ENCODE peak calls at places on chromosome 11, in ten cellular contexts. M, T, A, V, P, E, G, L, U and F are unnamed samples.

GRCh38 chr11:57622263-57622662 is 24.8 kb downstream of the SERPING1 start:
- DNase-seq in M (no peak), P (no peak), U (no peak), T (no peak), E (no peak), G (no peak), L (no peak), V (no peak), A (no peak), F (no peak)

GRCh38 chr11:20368441-20368840 is 4.9 kb downstream of the HTATIP2 start:
- DNase-seq in T (no peak), E (no peak), A (no peak), V (no peak), M (no peak), P (no peak), L (no peak), U (no peak), G (no peak), F (no peak)

GRCh38 chr11:114133548-114134329 is 74.2 kb downstream of the ZBTB16 start:
- DNase-seq in L (no peak), U (peak; percentile 79), V (no peak), A (peak; percentile 56), G (peak; percentile 69), E (no peak), P (no peak), M (no peak), T (no peak), F (no peak)

GRCh38 chr11:95365346-95365745 is 134.3 kb upstream of the SESN3 start:
- DNase-seq in A (no peak), M (no peak), U (no peak), P (no peak), E (no peak), L (no peak), T (no peak), V (no peak), G (no peak), F (no peak)

GRCh38 chr11:15558513-15559181 is 443.9 kb downstream of the INSC start:
- DNase-seq in L (peak; percentile 26), P (no peak), E (no peak), V (no peak), T (no peak), G (no peak), U (no peak), A (no peak), M (no peak), F (no peak)

GRCh38 chr11:122979103-122979814 is 2.4 kb downstream of the BSX start:
- DNase-seq in T (no peak), G (no peak), U (no peak), P (no peak), V (peak; percentile 15), M (no peak), L (peak; percentile 47), E (no peak), A (no peak), F (peak; percentile 47)

GRCh38 chr11:113201055-113201818 is 113.1 kb upstream of the TTC12 start:
- DNase-seq in P (peak; percentile 79), T (no peak), U (no peak), L (peak; percentile 83), G (no peak), A (no peak), E (no peak), V (no peak), M (no peak), F (peak; percentile 67)

GRCh38 chr11:8928981-8929615 is 3.6 kb downstream of the C11orf16 start:
- DNase-seq in L (no peak), A (no peak), P (no peak), T (no peak), U (no peak), V (no peak), M (no peak), E (no peak), G (peak; percentile 24), F (no peak)

GRCh38 chr11:35424157-35424945 is 5.0 kb upstream of the SLC1A2 start:
- DNase-seq in M (no peak), U (no peak), P (no peak), L (no peak), A (no peak), E (no peak), G (peak; percentile 52), T (no peak), V (no peak), F (no peak)

GRCh38 chr11:68870470-68870869 is 28.8 kb upstream of the CPT1A start:
- DNase-seq in U (no peak), L (no peak), V (no peak), T (no peak), P (no peak), M (no peak), A (no peak), E (no peak), G (peak; percentile 23), F (no peak)
- TF ChIP-seq CTCF in U (no peak), L (no peak), V (no peak), T (peak; percentile 18), P (no peak), M (no peak), A (no peak), E (no peak), G (peak; percentile 19), F (no peak)

DNA sequence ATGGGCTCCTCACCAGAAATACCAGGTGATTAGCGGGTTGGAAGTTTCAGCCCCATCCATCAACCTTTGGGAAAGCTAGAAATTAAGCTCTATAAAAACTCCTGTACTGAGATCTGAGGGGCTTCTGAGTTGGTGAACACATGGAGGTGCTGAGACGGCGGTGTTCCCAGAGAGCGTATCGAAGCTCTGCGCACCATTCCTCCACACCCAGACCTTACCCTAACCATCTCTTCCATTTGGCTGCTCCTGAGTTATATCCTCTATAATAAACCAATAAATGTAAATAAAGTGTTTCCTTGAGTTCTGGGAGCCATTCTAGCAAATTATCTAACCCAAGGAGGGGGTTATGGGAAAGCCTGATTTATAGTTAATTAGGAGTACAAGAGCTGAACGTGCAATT is 41.4 kb downstream of the TMEM123 start:
- DNase-seq in U (no peak), P (no peak), V (no peak), A (no peak), L (no peak), E (no peak), M (no peak), G (no peak), T (no peak), F (no peak)
- TF ChIP-seq CTCF in U (no peak), P (no peak), V (no peak), A (no peak), L (no peak), E (no peak), M (no peak), G (no peak), T (no peak), F (no peak)

DNA sequence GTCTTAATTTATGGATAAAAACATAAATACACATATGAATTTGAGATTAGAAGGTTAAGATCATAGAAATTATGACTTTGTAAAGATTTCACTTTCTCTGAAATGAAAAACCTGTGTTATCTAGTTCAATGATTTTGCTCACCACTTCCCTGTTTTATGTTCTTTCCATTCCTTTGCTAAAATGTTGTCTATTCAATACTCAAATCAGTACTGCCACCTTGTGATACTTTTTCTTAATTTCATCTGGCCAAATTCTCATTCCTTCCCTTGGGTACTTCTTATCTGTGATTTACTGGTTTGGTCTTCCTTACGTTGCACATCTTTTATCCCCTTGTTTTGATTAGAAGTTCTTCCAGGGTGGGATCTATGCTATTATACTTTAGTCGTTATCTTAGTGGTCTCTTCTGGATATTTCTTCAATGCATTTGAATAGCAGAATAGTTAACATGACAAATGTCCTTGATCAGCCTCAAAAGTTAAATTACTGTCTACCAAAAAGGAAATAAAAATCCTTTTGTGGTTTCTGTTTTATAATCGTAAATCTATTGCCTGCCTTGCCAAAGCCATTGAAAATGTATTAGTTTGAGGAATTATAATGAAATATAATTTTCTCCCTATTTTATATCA is 197.0 kb downstream of the PGR start:
- DNase-seq in L (peak; percentile 24), P (no peak), M (no peak), E (no peak), G (peak; percentile 57), T (no peak), U (no peak), A (no peak), V (no peak), F (no peak)
- TF ChIP-seq CTCF in L (peak; percentile 58), P (peak; percentile 51), M (no peak), E (peak; percentile 21), G (peak; percentile 54), T (peak; percentile 44), U (no peak), A (peak; percentile 54), V (peak; percentile 52), F (no peak)

GRCh38 chr11:44607987-44608386 is 42.5 kb downstream of the CD82 start:
- DNase-seq in A (no peak), V (no peak), T (no peak), G (peak; percentile 44), E (no peak), M (no peak), U (no peak), P (no peak), L (no peak), F (no peak)
- TF ChIP-seq CTCF in A (no peak), V (no peak), T (no peak), G (no peak), E (no peak), M (no peak), U (no peak), P (no peak), L (no peak), F (no peak)

GRCh38 chr11:68845351-68846002 is 3.8 kb upstream of the CPT1A start:
- DNase-seq in G (peak; percentile 7), U (no peak), M (no peak), T (no peak), P (no peak), V (no peak), A (no peak), E (no peak), L (no peak), F (no peak)
- TF ChIP-seq CTCF in G (no peak), U (peak; percentile 76), M (no peak), T (no peak), P (no peak), V (no peak), A (no peak), E (no peak), L (no peak), F (no peak)

DNA sequence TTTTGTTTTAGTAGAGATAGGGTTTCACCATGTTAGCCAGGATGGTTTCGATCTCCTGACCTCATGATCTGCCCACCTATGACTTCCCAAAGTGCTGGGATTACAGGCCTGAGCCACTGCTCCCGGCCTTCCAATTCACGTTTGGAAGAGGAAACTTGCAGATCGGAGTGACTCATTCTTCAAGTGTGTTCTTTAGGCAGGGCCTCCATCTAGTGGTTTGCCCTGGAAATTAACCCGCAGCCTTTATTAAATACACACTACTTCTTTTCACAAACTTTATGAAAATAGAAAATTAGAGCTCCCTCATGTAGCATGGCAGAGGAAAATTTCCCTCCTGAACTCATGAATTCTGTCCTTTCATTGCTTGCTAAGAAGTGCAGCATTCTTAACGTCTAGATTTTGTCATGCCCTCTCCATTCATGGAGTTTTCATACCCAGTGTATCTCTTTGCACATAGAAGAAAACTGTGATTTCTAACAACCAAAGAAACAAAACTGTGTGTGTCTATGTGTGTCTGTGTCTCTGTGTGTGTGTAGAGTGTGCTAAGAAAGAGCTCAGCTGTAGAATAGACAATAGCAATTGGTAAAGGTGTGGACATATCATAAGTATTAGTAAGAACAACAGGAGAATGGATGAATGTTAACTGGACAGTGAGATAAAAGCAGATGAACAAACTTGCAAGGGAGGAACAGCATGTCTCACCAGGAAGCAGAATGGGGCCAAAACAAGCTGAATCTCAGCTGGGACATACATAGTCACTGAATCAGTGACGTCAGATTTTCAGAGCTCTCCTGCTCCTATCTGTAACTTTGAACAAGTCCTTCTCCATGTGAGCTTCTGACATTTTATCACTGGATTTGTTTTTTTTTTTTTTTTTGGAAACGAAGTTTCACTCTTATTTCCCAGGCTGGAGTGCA is 118.4 kb downstream of the BBOX1 start:
- DNase-seq in A (peak; percentile 58), M (no peak), P (peak; percentile 36), G (peak; percentile 87), E (no peak), U (no peak), L (peak; percentile 70), T (peak; percentile 47), V (peak; percentile 52), F (peak; percentile 34)
- TF ChIP-seq CTCF in A (peak; percentile 85), M (peak; percentile 49), P (peak; percentile 69), G (peak; percentile 87), E (peak; percentile 87), U (no peak), L (peak; percentile 86), T (peak; percentile 77), V (peak; percentile 73), F (peak; percentile 65)